ENCODE peak calls at places on chromosome 6, in six cellular contexts. C is choroid plexus epithelial cell, T is mucosa of descending colon, B is A549, W is body of pancreas, A is AG10803. K is an unnamed sample.

GRCh38 chr6:40611416-40611815 is 24.3 kb upstream of the LRFN2 start:
- DNase-seq in C (no peak), T (no peak), B (no peak), W (no peak), A (no peak), K (no peak)

GRCh38 chr6:135568366-135568765 is 70.8 kb upstream of the AHI1 start:
- DNase-seq in C (peak; percentile 97), T (peak; percentile 18), B (no peak), W (peak; percentile 70), A (peak; percentile 41), K (peak; percentile 90)

GRCh38 chr6:35262596-35262995 is 3.1 kb downstream of the ZNF76 start:
- DNase-seq in C (peak; percentile 32), T (no peak), B (no peak), W (no peak), A (peak; percentile 62), K (peak; percentile 41)

GRCh38 chr6:63391203-63391970 is 71.6 kb upstream of the LGSN start:
- DNase-seq in C (no peak), T (peak; percentile 40), B (no peak), W (no peak), A (no peak), K (no peak)

GRCh38 chr6:125639621-125640020 is 109.8 kb upstream of the HEY2 start:
- DNase-seq in C (no peak), T (no peak), B (no peak), W (no peak), A (no peak), K (peak; percentile 30)

GRCh38 chr6:132551214-132551613 is 1.3 kb upstream of the TAAR8 start:
- DNase-seq in C (no peak), T (no peak), B (no peak), W (no peak), A (no peak), K (no peak)

GRCh38 chr6:13278991-13279390 is 49.3 kb downstream of the TBC1D7 start:
- DNase-seq in C (no peak), T (no peak), B (no peak), W (no peak), A (peak; percentile 98), K (no peak)

GRCh38 chr6:165820407-165820806 is 157.4 kb upstream of the PDE10A start:
- DNase-seq in C (peak; percentile 38), T (no peak), B (no peak), W (no peak), A (no peak), K (no peak)

GRCh38 chr6:35016417-35017221 is 124.5 kb downstream of the TCP11 start:
- DNase-seq in C (peak; percentile 87), T (no peak), B (no peak), W (peak; percentile 36), A (peak; percentile 58), K (peak; percentile 58)

GRCh38 chr6:16540804-16541752 is 220.2 kb downstream of the ATXN1 start:
- DNase-seq in C (peak; percentile 20), T (peak; percentile 4), B (peak; percentile 3), W (no peak), A (peak; percentile 45), K (no peak)

GRCh38 chr6:155434117-155434516 is 21.5 kb downstream of the NOX3 start:
- DNase-seq in C (no peak), T (no peak), B (no peak), W (no peak), A (no peak), K (no peak)

GRCh38 chr6:150207931-150208570 is 65.2 kb downstream of the PPP1R14C start:
- DNase-seq in C (no peak), T (no peak), B (no peak), W (no peak), A (peak; percentile 50), K (peak; percentile 5)

GRCh38 chr6:5260111-5260620 is 584 bp downstream of the LYRM4 start:
- DNase-seq in C (peak; percentile 61), T (peak; percentile 67), B (peak; percentile 73), W (peak; percentile 75), A (peak; percentile 29), K (peak; percentile 68)

GRCh38 chr6:15698474-15698873 is 35.6 kb upstream of the DTNBP1 start:
- DNase-seq in C (no peak), T (no peak), B (no peak), W (no peak), A (no peak), K (no peak)

GRCh38 chr6:209432-210103 is 82.7 kb upstream of the DUSP22 start:
- DNase-seq in C (no peak), T (peak; percentile 23), B (no peak), W (no peak), A (no peak), K (no peak)

GRCh38 chr6:115612796-115613479 is 447.8 kb downstream of the FRK start:
- DNase-seq in C (no peak), T (no peak), B (no peak), W (no peak), A (no peak), K (no peak)

GRCh38 chr6:160000280-160000704 is 31.4 kb downstream of the IGF2R start:
- DNase-seq in C (no peak), T (no peak), B (no peak), W (no peak), A (no peak), K (no peak)
- TF ChIP-seq CTCF in C (no peak), T (no peak), B (no peak), W (no peak), A (no peak), K (no peak)

GRCh38 chr6:137514418-137514817 is 20.2 kb upstream of the OLIG3 start:
- DNase-seq in C (no peak), T (no peak), B (no peak), W (no peak), A (no peak), K (no peak)

GRCh38 chr6:137517404-137517803 is 23.2 kb upstream of the OLIG3 start:
- DNase-seq in C (no peak), T (no peak), B (no peak), W (no peak), A (no peak), K (no peak)

GRCh38 chr6:137510923-137511322 is 16.7 kb upstream of the OLIG3 start:
- DNase-seq in C (no peak), T (no peak), B (no peak), W (no peak), A (no peak), K (no peak)

GRCh38 chr6:137518584-137518983 is 24.4 kb upstream of the OLIG3 start:
- DNase-seq in C (no peak), T (no peak), B (no peak), W (no peak), A (no peak), K (no peak)

DNA sequence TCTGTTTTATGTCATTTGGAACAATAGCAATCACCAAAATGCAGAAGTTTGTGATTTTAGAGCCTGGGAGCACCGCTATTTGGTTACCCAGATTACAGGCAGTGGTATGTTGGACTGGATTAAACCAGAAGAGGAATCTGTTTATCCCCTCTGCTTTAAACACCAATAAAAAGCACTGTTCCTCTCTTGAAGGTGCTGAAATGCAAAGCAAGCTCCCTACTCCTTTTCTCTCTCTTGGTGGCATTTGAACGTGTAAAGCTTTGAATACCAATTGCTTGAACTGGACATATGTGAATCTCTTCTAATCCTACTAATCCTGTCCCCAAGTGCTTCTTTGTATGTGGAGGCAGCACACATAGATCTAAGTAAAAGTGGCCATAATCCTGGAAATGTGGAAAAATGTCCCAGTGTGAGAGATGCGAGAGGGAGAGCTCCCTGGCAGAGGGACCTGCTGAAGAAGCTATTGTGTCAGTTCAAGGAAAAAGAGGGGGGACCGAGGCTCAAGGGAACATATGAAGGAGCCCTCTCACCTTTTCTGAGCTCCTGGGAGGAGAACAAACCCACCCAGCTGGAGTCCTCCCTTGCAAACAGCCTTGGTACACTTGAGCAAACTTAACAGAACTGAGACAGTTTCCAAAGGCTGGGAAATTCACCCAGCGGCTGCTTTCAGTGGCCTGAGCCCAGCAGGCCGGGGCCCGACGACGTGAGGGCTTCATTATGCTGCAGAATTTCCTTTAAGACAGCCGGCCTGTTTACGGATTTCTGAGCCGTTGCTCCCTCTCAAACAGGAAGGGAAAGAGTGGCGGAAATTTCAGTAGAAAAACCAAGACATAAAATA is 18.8 kb upstream of the OLIG3 start:
- DNase-seq in C (no peak), T (no peak), B (no peak), W (no peak), A (no peak), K (no peak)
- H3K4me3 ChIP-seq in C (no peak overlapping the region), T (no peak overlapping the region), B (no peak overlapping the region), W (no peak overlapping the region), A (no peak overlapping the region), K (no peak overlapping the region)

GRCh38 chr6:167157867-167158266 is at the start of gene GPR31:
- DNase-seq in C (no peak), T (no peak), B (no peak), W (no peak), A (no peak), K (no peak)
- TF ChIP-seq CTCF in C (no peak), T (no peak), B (no peak), W (no peak), A (no peak), K (no peak)

GRCh38 chr6:25223421-25224052 is 55.6 kb upstream of the CARMIL1 start:
- DNase-seq in C (peak; percentile 83), T (peak; percentile 77), B (peak; percentile 42), W (peak; percentile 74), A (peak; percentile 69), K (peak; percentile 82)
- H3K4me3 ChIP-seq in C (peak overlapping the region; percentile 35), T (no peak overlapping the region), B (peak overlapping the region; percentile 30), W (no peak overlapping the region), A (peak overlapping the region; percentile 40), K (peak overlapping the region; percentile 30)

DNA sequence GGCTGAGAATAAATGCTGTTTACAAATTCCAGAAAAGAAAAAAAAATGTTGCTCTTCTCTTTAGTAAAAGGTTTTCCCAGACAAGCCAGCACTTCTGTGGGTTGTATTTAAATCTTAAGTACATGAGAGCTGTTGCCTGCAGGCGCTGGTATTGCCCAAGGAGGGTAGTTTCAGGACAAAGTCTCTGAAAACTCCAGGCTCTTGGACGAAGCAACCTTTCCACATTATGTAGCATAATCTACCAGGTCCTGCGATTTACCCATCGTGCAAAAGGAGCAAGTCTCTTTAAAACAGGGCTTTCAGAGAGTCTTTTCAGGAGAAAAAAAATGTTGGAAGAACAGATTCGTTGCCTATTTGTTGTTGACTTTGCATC is 65.6 kb downstream of the PLG start:
- DNase-seq in C (no peak), T (no peak), B (no peak), W (no peak), A (no peak), K (no peak)
- TF ChIP-seq CTCF in C (no peak), T (no peak), B (no peak), W (no peak), A (no peak), K (no peak)

DNA sequence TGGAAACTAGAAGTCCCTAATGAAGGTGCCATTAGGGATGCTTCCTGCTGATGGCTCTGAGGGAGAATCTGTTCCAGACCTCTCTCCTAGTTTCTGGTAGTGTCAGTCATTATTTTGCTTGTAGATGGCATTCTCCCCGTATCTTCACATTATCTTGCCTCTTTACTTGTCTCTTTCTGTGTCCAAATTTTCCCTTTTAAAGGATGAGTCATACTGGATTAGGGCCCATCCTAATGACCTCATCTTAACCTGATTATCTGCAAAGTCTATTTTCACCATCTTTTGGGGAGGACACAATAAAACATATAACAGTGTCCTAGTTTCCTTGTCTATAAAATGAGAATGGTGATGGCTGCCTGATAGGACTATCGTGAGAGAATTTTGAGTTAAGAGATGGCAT is 27.3 kb downstream of the ZNF391 start:
- DNase-seq in C (no peak), T (no peak), B (no peak), W (no peak), A (no peak), K (no peak)
- H3K4me3 ChIP-seq in C (no peak overlapping the region), T (no peak overlapping the region), B (no peak overlapping the region), W (no peak overlapping the region), A (no peak overlapping the region), K (no peak overlapping the region)